ENCODE peak calls at places on chromosomes 6 and 20, in six cellular contexts. G, K, C, D, O and R are unnamed samples.

GRCh38 chr20:32206383-32207210 is 946 bp downstream of the PLAGL2 start:
- DNase-seq in G (no peak), K (no peak), C (no peak), D (no peak), O (no peak), R (no peak)

GRCh38 chr20:51340451-51340840 is 202.1 kb downstream of the NFATC2 start:
- DNase-seq in G (no peak), K (no peak), C (no peak), D (no peak), O (no peak), R (peak; percentile 57)

GRCh38 chr20:58362117-58362516 is 26.9 kb upstream of the VAPB start:
- DNase-seq in G (no peak), K (no peak), C (no peak), D (no peak), O (no peak), R (no peak)

GRCh38 chr6:123901441-123901840 is 97.8 kb downstream of the NKAIN2 start:
- DNase-seq in G (no peak), K (peak; percentile 17), C (no peak), D (no peak), O (no peak), R (no peak)

GRCh38 chr20:48688579-48688978 is 139.2 kb downstream of the PREX1 start:
- DNase-seq in G (no peak), K (no peak), C (no peak), D (no peak), O (no peak), R (no peak)

GRCh38 chr6:84771732-84772131 is 7.3 kb upstream of the TBX18 start:
- DNase-seq in G (peak; percentile 45), K (peak; percentile 38), C (no peak), D (no peak), O (no peak), R (peak; percentile 26)

GRCh38 chr20:31712112-31712553 is 10.5 kb downstream of the BCL2L1 start:
- DNase-seq in G (no peak), K (no peak), C (no peak), D (no peak), O (no peak), R (no peak)

GRCh38 chr6:143804835-143805239 is 38.3 kb upstream of the LTV1 start:
- DNase-seq in G (no peak), K (peak; percentile 8), C (no peak), D (no peak), O (no peak), R (no peak)

GRCh38 chr6:145214570-145214969 is 520.8 kb downstream of the EPM2A start:
- DNase-seq in G (peak; percentile 8), K (peak; percentile 43), C (no peak), D (peak; percentile 39), O (peak; percentile 55), R (peak; percentile 37)

GRCh38 chr6:29992792-29993191 is 50.5 kb downstream of the HLA-A start:
- DNase-seq in G (no peak), K (peak; percentile 37), C (no peak), D (peak; percentile 66), O (peak; percentile 12), R (no peak)

GRCh38 chr20:47854687-47855212 is 69.5 kb upstream of the SULF2 start:
- DNase-seq in G (no peak), K (peak; percentile 53), C (peak; percentile 72), D (peak; percentile 41), O (peak; percentile 60), R (peak; percentile 87)

GRCh38 chr6:150738092-150738625 is 127.3 kb upstream of the MTHFD1L start:
- DNase-seq in G (no peak), K (no peak), C (no peak), D (no peak), O (no peak), R (no peak)

GRCh38 chr6:8108031-8108660 is 5.8 kb upstream of the EEF1E1 start:
- DNase-seq in G (no peak), K (peak; percentile 95), C (no peak), D (peak; percentile 99), O (no peak), R (peak; percentile 15)

GRCh38 chr6:3749991-3750323 is 1.6 kb downstream of the PXDC1 start:
- DNase-seq in G (no peak), K (peak; percentile 68), C (no peak), D (peak; percentile 74), O (peak; percentile 64), R (peak; percentile 51)

GRCh38 chr6:139250296-139251274 is 41.2 kb downstream of the TXLNB start:
- DNase-seq in G (peak; percentile 29), K (peak; percentile 69), C (peak; percentile 78), D (peak; percentile 59), O (peak; percentile 73), R (peak; percentile 82)

GRCh38 chr20:59258103-59258705 is 42.2 kb upstream of the EDN3 start:
- DNase-seq in G (no peak), K (no peak), C (no peak), D (no peak), O (no peak), R (no peak)

GRCh38 chr6:44074383-44075136 is 52.7 kb downstream of the MRPL14 start:
- DNase-seq in G (peak; percentile 80), K (peak; percentile 85), C (peak; percentile 81), D (peak; percentile 87), O (peak; percentile 80), R (peak; percentile 83)

GRCh38 chr6:118451839-118452238 is 96.3 kb upstream of the PLN start:
- DNase-seq in G (no peak), K (no peak), C (no peak), D (no peak), O (no peak), R (no peak)

GRCh38 chr6:158121335-158121734 is 46.7 kb downstream of the SERAC1 start:
- DNase-seq in G (no peak), K (no peak), C (no peak), D (no peak), O (no peak), R (peak; percentile 13)

GRCh38 chr20:34074101-34074760 is 37.8 kb downstream of the EIF2S2 start:
- DNase-seq in G (no peak), K (peak; percentile 22), C (no peak), D (peak; percentile 37), O (peak; percentile 27), R (peak; percentile 69)

GRCh38 chr6:157777344-157777743 is 45.7 kb upstream of the SNX9 start:
- DNase-seq in G (no peak), K (no peak), C (no peak), D (no peak), O (no peak), R (no peak)

GRCh38 chr6:34673079-34673478 is 23.5 kb downstream of the ILRUN start:
- DNase-seq in G (no peak), K (no peak), C (no peak), D (no peak), O (no peak), R (no peak)

GRCh38 chr20:13228771-13229170 is 7.7 kb downstream of the ISM1 start:
- DNase-seq in G (no peak), K (no peak), C (no peak), D (no peak), O (no peak), R (no peak)

GRCh38 chr6:158561247-158561884 is 1.5 kb downstream of the TMEM181 start:
- DNase-seq in G (no peak), K (no peak), C (no peak), D (no peak), O (peak; percentile 24), R (no peak)

GRCh38 chr20:24560571-24561485 is 91.4 kb downstream of the SYNDIG1 start:
- DNase-seq in G (no peak), K (no peak), C (no peak), D (no peak), O (no peak), R (peak; percentile 54)

GRCh38 chr6:4840169-4840568 is 64.0 kb downstream of the CDYL start:
- DNase-seq in G (no peak), K (no peak), C (no peak), D (no peak), O (no peak), R (no peak)

GRCh38 chr6:113172531-113172966 is 684.6 kb upstream of the MARCKS start:
- DNase-seq in G (no peak), K (peak; percentile 8), C (no peak), D (no peak), O (no peak), R (no peak)

GRCh38 chr6:162108041-162108440 is 619.5 kb downstream of the PRKN start:
- DNase-seq in G (no peak), K (no peak), C (no peak), D (no peak), O (no peak), R (peak; percentile 28)
- H3K4me3 ChIP-seq in G (no peak overlapping the region), K (no peak overlapping the region), C (no peak overlapping the region), D (no peak overlapping the region), O (no peak overlapping the region), R (no peak overlapping the region)

DNA sequence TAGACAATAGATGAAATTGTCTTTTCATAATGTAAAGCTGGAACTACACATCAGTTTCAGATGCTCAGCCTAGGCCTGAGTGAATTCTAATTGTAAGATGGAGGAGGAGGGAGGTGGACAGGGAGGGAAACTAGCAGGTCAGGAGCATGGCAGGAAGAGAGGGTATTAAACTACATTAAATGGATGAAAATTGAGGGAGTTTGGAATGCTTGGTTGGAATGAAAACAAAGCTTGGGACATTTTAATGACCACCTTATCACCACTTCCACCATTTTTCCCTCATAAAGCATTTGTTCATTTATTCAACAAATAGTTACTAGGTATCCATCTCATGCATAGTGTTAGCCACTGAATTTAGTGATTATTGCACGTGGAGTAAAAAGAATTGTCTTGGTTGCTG is 65.0 kb downstream of the KIZ start:
- DNase-seq in G (no peak), K (no peak), C (no peak), D (no peak), O (no peak), R (no peak)
- H2BK5ac ChIP-seq in G (no peak overlapping the region), K (no peak overlapping the region), C (peak overlapping the region; percentile 98), D (no peak overlapping the region), O (no peak overlapping the region), R (no peak overlapping the region)

GRCh38 chr6:33432546-33432945 is 12.7 kb downstream of the SYNGAP1 start:
- DNase-seq in G (no peak), K (no peak), C (no peak), D (no peak), O (no peak), R (no peak)
- H3K4me3 ChIP-seq in G (no peak overlapping the region), K (no peak overlapping the region), C (peak overlapping the region; percentile 61), D (no peak overlapping the region), O (no peak overlapping the region), R (no peak overlapping the region)

DNA sequence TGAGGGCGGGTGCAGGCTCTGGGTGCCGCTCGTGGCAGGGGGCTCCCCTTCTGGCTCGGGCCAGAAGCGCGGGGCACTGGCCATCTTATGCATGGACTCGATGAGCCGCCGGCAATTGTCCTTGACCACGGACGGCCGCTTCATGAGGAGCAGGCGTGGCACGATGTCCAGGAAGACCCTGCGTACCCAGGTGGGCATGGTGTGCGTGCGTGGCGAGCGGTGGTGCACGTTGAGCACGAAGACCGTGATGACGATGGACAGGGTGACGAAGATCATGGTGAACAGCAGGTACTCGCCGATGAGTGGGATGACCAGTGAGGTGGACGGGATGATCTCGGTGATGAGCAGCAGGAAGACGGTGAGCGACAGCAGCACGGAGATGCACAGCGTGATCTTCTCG is 11.0 kb downstream of the CHRNA4 start:
- DNase-seq in G (no peak), K (no peak), C (no peak), D (no peak), O (no peak), R (no peak)
- H2BK5ac ChIP-seq in G (no peak overlapping the region), K (no peak overlapping the region), C (no peak overlapping the region), D (no peak overlapping the region), O (no peak overlapping the region), R (no peak overlapping the region)